ENCODE peak calls at places on chromosome 18, in ten cellular contexts. N is NCI-H1436; E is ureter; Y is left cardiac atrium; C is NCI-H187; J is non-pigmented ciliary epithelial cell; W is activated CD8-positive, alpha-beta memory T cell treated with anti-CD3 and anti-CD28 coated beads for 4 hours; A is SJSA1; X is ACHN; V is effector memory CD8-positive, alpha-beta T cell. Q is an unnamed sample.
A peak's percentile ranks its signal among the peaks of the same experiment; 100 is the strongest.

GRCh38 chr18:389658-390357 is 110.7 kb downstream of the COLEC12 start:
- DNase-seq in E (no peak), N (no peak), A (peak; percentile 57), C (no peak), X (no peak), J (no peak), Y (no peak), V (no peak), W (no peak), Q (no peak)

GRCh38 chr18:26655614-26656400 is 107.5 kb upstream of the KCTD1 start:
- DNase-seq in A (peak; percentile 7), X (peak; percentile 61), J (no peak), E (peak; percentile 49), W (no peak), N (no peak), C (peak; percentile 53), Y (peak; percentile 64), V (no peak), Q (no peak)

GRCh38 chr18:24402209-24402785 is 4.7 kb upstream of the OSBPL1A start:
- DNase-seq in X (no peak), A (no peak), W (no peak), Y (no peak), N (no peak), E (no peak), C (no peak), V (no peak), J (no peak), Q (no peak)

GRCh38 chr18:24427484-24427883 is 1.0 kb downstream of the IMPACT start:
- DNase-seq in W (no peak), V (no peak), Y (no peak), J (no peak), N (no peak), C (no peak), E (no peak), A (no peak), X (peak; percentile 17), Q (no peak)

GRCh38 chr18:58402951-58403702 is 225.8 kb downstream of the ALPK2 start:
- DNase-seq in W (no peak), Y (no peak), J (no peak), E (no peak), N (no peak), X (no peak), A (no peak), C (no peak), V (no peak), Q (no peak)

GRCh38 chr18:50870138-50870845 is 8.6 kb upstream of the ME2 start:
- DNase-seq in A (peak; percentile 63), C (no peak), J (no peak), V (no peak), X (peak; percentile 67), W (no peak), N (no peak), Y (no peak), E (peak; percentile 64), Q (peak; percentile 83)

GRCh38 chr18:12079504-12080237 is 14.0 kb upstream of the ANKRD62 start:
- DNase-seq in A (peak; percentile 14), Y (no peak), C (no peak), J (peak; percentile 63), V (no peak), X (no peak), W (no peak), E (no peak), N (no peak), Q (no peak)

GRCh38 chr18:77339093-77339492 is 89.4 kb downstream of the GALR1 start:
- DNase-seq in J (no peak), Y (no peak), A (no peak), V (no peak), N (no peak), E (no peak), W (no peak), X (no peak), C (no peak), Q (no peak)

GRCh38 chr18:6729247-6730091 is at the start of gene ARHGAP28:
- DNase-seq in W (no peak), A (peak; percentile 93), Y (peak; percentile 83), J (peak; percentile 65), C (peak; percentile 84), V (no peak), E (peak; percentile 70), N (peak; percentile 43), X (peak; percentile 74), Q (no peak)

GRCh38 chr18:23825978-23826405 is 136.7 kb downstream of the LAMA3 start:
- DNase-seq in C (no peak), E (peak; percentile 80), Y (peak; percentile 81), N (no peak), W (no peak), V (no peak), J (peak; percentile 32), X (peak; percentile 94), A (no peak), Q (no peak)

GRCh38 chr18:56285387-56286055 is 352.9 kb downstream of the TXNL1 start:
- DNase-seq in Y (no peak), C (no peak), X (no peak), E (no peak), W (no peak), J (no peak), V (no peak), N (no peak), A (no peak), Q (no peak)

GRCh38 chr18:78884502-78884901 is 95.1 kb upstream of the SALL3 start:
- DNase-seq in V (no peak), C (no peak), X (no peak), E (no peak), N (no peak), W (no peak), J (no peak), A (no peak), Y (no peak), Q (no peak)

GRCh38 chr18:22434973-22435608 is 17.4 kb upstream of the CTAGE1 start:
- DNase-seq in C (no peak), N (no peak), A (peak; percentile 55), X (peak; percentile 4), W (no peak), V (no peak), J (peak; percentile 76), Y (no peak), E (no peak), Q (no peak)

GRCh38 chr18:10170375-10170774 is 256.6 kb downstream of the VAPA start:
- DNase-seq in W (no peak), E (no peak), J (no peak), V (no peak), A (no peak), Y (no peak), C (no peak), N (peak; percentile 1), X (no peak), Q (no peak)

GRCh38 chr18:79924814-79925655 is 26.4 kb downstream of the SLC66A2 start:
- DNase-seq in V (no peak), E (peak; percentile 35), W (no peak), J (no peak), X (no peak), A (no peak), C (peak; percentile 36), N (no peak), Y (no peak), Q (no peak)

GRCh38 chr18:31230495-31230894 is 67.8 kb upstream of the DSC1 start:
- DNase-seq in V (no peak), J (no peak), A (peak; percentile 41), Y (no peak), X (peak; percentile 36), N (no peak), C (no peak), W (no peak), E (no peak), Q (peak; percentile 89)

GRCh38 chr18:34838669-34839068 is 128.6 kb downstream of the DTNA start:
- DNase-seq in C (no peak), V (no peak), A (no peak), J (no peak), W (no peak), E (no peak), Y (no peak), X (no peak), N (no peak), Q (no peak)

GRCh38 chr18:10190564-10190963 is 263.9 kb upstream of the APCDD1 start:
- DNase-seq in J (no peak), W (no peak), V (no peak), X (no peak), A (no peak), Y (no peak), N (no peak), E (no peak), C (no peak), Q (no peak)

GRCh38 chr18:23689031-23689615 is at the start of gene LAMA3:
- DNase-seq in E (peak; percentile 62), J (no peak), V (peak; percentile 11), N (no peak), W (no peak), X (peak; percentile 79), Y (peak; percentile 67), A (peak; percentile 22), C (no peak), Q (no peak)

GRCh38 chr18:50560681-50561629 is 1.1 kb downstream of the MAPK4 start:
- DNase-seq in V (no peak), J (no peak), C (no peak), X (no peak), A (peak; percentile 5), N (no peak), W (no peak), Y (no peak), E (peak; percentile 48), Q (no peak)

GRCh38 chr18:35030234-35030989 is 10.8 kb upstream of the MAPRE2 start:
- DNase-seq in W (no peak), A (peak; percentile 27), N (no peak), E (no peak), C (no peak), V (peak; percentile 41), J (no peak), Y (no peak), X (no peak), Q (no peak)

GRCh38 chr18:2082676-2083075 is 488.6 kb downstream of the METTL4 start:
- DNase-seq in C (no peak), W (no peak), V (no peak), N (no peak), X (no peak), Y (no peak), E (no peak), A (no peak), J (no peak), Q (no peak)

GRCh38 chr18:48954837-48955527 is 4.2 kb upstream of the SMAD7 start:
- DNase-seq in Y (no peak), A (no peak), E (no peak), J (no peak), W (no peak), N (no peak), X (no peak), C (no peak), V (no peak), Q (no peak)

GRCh38 chr18:75441921-75442320 is 14.4 kb upstream of the SMIM21 start:
- DNase-seq in E (no peak), C (no peak), A (no peak), J (no peak), V (no peak), W (no peak), Y (no peak), X (no peak), N (no peak), Q (no peak)

GRCh38 chr18:76496200-76496890 is 1.3 kb upstream of the ZNF516 start:
- DNase-seq in Y (peak; percentile 80), V (no peak), W (no peak), C (no peak), N (peak; percentile 77), X (peak; percentile 68), J (no peak), E (peak; percentile 64), A (peak; percentile 49), Q (no peak)

GRCh38 chr18:31199190-31199769 is 36.6 kb upstream of the DSC1 start:
- DNase-seq in Y (no peak), W (no peak), J (no peak), V (no peak), A (no peak), C (no peak), E (no peak), X (no peak), N (no peak), Q (no peak)

GRCh38 chr18:58190842-58191530 is 147.0 kb downstream of the NEDD4L start:
- DNase-seq in Y (no peak), V (no peak), A (peak; percentile 27), J (no peak), C (no peak), E (no peak), W (no peak), X (peak; percentile 19), N (no peak), Q (no peak)

GRCh38 chr18:78772369-78773302 is 207.0 kb upstream of the SALL3 start:
- DNase-seq in W (no peak), E (no peak), J (no peak), Y (no peak), N (no peak), V (no peak), C (no peak), A (no peak), X (no peak), Q (no peak)

Q was measured in HCT116.